ENCODE peak calls at places on chromosomes 6 and 20, in six cellular contexts. V is neural progenitor cell, N is PC-3, E is GM23338, L is GM23248, C is PC-9. X is an unnamed sample.

GRCh38 chr6:41671376-41671775 is 33.1 kb downstream of the MDFI start:
- DNase-seq in V (no peak), N (no peak), E (no peak), L (no peak), C (no peak), X (no peak)

GRCh38 chr6:44494011-44494501 is 106.5 kb downstream of the CDC5L start:
- DNase-seq in V (no peak), N (peak; percentile 95), E (no peak), L (peak; percentile 91), C (peak; percentile 74), X (no peak)

GRCh38 chr20:9427430-9427829 is 87.0 kb upstream of the LAMP5 start:
- DNase-seq in V (no peak), N (no peak), E (no peak), L (no peak), C (no peak), X (no peak)

GRCh38 chr6:75317503-75318206 is 33.1 kb upstream of the TMEM30A start:
- DNase-seq in V (no peak), N (no peak), E (peak; percentile 54), L (peak; percentile 60), C (no peak), X (no peak)

GRCh38 chr6:40349092-40349491 is 238.1 kb downstream of the LRFN2 start:
- DNase-seq in V (no peak), N (no peak), E (no peak), L (no peak), C (no peak), X (no peak)

GRCh38 chr6:44126320-44127149 is 717 bp downstream of the MRPL14 start:
- DNase-seq in V (peak; percentile 85), N (peak; percentile 59), E (peak; percentile 81), L (peak; percentile 86), C (peak; percentile 46), X (peak; percentile 63)

GRCh38 chr6:14734416-14735340 is 511.2 kb upstream of the JARID2 start:
- DNase-seq in V (no peak), N (peak; percentile 98), E (no peak), L (peak; percentile 92), C (no peak), X (no peak)

GRCh38 chr6:155201461-155202226 is 62.2 kb upstream of the CLDN20 start:
- DNase-seq in V (no peak), N (peak; percentile 88), E (no peak), L (peak; percentile 62), C (peak; percentile 97), X (no peak)

GRCh38 chr6:30097902-30098606 is 14.8 kb downstream of the TRIM31 start:
- DNase-seq in V (no peak), N (no peak), E (no peak), L (no peak), C (peak; percentile 79), X (no peak)

GRCh38 chr6:81725127-81725526 is 27.4 kb downstream of the TENT5A start:
- DNase-seq in V (no peak), N (no peak), E (no peak), L (no peak), C (no peak), X (no peak)

GRCh38 chr20:49405696-49406095 is 76.8 kb downstream of the KCNB1 start:
- DNase-seq in V (no peak), N (no peak), E (no peak), L (no peak), C (no peak), X (no peak)

GRCh38 chr6:90584636-90585255 is 2.1 kb downstream of the MAP3K7 start:
- DNase-seq in V (no peak), N (no peak), E (no peak), L (peak; percentile 62), C (no peak), X (no peak)

DNA sequence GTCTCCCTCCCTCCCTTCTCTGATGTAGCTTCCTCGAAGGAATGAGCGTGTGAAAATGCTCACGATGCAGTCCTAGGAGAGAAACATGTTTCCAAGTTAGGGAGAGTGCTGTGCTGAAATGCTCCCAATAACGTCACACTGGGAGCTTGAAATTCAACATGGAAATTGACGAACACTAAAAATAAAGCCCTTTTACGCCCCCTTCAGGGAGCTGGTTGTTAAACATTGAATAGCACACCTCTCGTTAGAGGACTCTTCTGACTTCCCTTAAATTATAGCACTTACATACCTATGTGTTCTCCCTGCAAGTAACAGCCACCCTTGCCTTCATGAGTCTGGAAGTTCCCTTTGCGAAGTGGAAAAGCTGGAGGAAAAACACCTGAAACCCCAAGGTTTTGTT is 88.6 kb downstream of the BFSP1 start:
- DNase-seq in V (peak; percentile 63), N (peak; percentile 32), E (peak; percentile 86), L (no peak), C (no peak), X (no peak)
- H3F3A ChIP-seq in V (no peaks in the 10 kb centered on the region), N (no peaks in the 10 kb centered on the region), E (no peaks in the 10 kb centered on the region), L (no peaks in the 10 kb centered on the region), C (no peaks in the 10 kb centered on the region), X (no peaks in the 10 kb centered on the region)

GRCh38 chr20:56626367-56627121 is 2.6 kb upstream of the TFAP2C start:
- DNase-seq in V (peak; percentile 89), N (no peak), E (peak; percentile 92), L (peak; percentile 52), C (peak; percentile 86), X (no peak)
- TF ChIP-seq EZH2 in V (peak; percentile 75), N (no peak), E (peak; percentile 70), L (no peak), C (no peak), X (no peak)

GRCh38 chr20:63312690-63313348 is 19.8 kb downstream of the COL20A1 start:
- DNase-seq in V (no peak), N (no peak), E (no peak), L (peak; percentile 24), C (no peak), X (no peak)
- H3K27ac ChIP-seq in V (no peak overlapping the region), N (no peak overlapping the region), E (no peak overlapping the region), L (no peak overlapping the region), C (no peak overlapping the region), X (no peak overlapping the region)

GRCh38 chr6:27812078-27812804 is 100.0 kb downstream of the OR2B2 start:
- DNase-seq in V (no peak), N (peak; percentile 38), E (no peak), L (no peak), C (no peak), X (peak; percentile 6)
- H3F3A ChIP-seq in V (peaks cover 82% of the 10 kb centered on the region), N (peaks cover 44% of the 10 kb centered on the region), E (peaks cover 5% of the 10 kb centered on the region), L (peaks cover 42% of the 10 kb centered on the region), C (peaks cover 31% of the 10 kb centered on the region), X (peaks cover 81% of the 10 kb centered on the region)

GRCh38 chr6:6001443-6001842 is 5.3 kb downstream of the NRN1 start:
- DNase-seq in V (no peak), N (no peak), E (peak; percentile 28), L (peak; percentile 20), C (no peak), X (no peak)

GRCh38 chr6:6003334-6004146 is 3.2 kb downstream of the NRN1 start:
- DNase-seq in V (peak; percentile 85), N (no peak), E (peak; percentile 76), L (peak; percentile 77), C (no peak), X (peak; percentile 63)

GRCh38 chr6:6002809-6003333 is 3.9 kb downstream of the NRN1 start:
- DNase-seq in V (peak; percentile 34), N (no peak), E (no peak), L (no peak), C (no peak), X (no peak)

GRCh38 chr6:6004147-6004995 is 2.4 kb downstream of the NRN1 start:
- DNase-seq in V (peak; percentile 67), N (no peak), E (peak; percentile 54), L (peak; percentile 61), C (no peak), X (no peak)

GRCh38 chr6:6002005-6002808 is 4.5 kb downstream of the NRN1 start:
- DNase-seq in V (peak; percentile 68), N (no peak), E (peak; percentile 77), L (peak; percentile 56), C (no peak), X (no peak)
- TF ChIP-seq EZH2 in V (peak; percentile 95), N (no peak), E (peak; percentile 73), L (no peak), C (no peak), X (no peak)

DNA sequence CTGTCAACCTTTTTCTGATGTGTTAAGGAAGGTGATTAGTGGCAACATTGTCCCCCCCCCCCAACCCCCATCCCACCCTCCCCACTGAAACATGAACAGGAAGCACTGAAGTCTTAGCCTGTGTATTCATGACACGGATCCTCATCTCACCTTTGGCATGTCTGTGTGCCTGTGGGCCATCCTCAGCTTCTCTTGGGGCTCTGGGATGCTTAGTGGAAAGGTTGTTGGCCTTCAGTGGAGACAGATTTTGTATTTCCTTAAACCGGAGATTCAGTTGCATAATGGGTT is 93.6 kb downstream of the RREB1 start:
- DNase-seq in V (no peak), N (no peak), E (no peak), L (no peak), C (no peak), X (no peak)
- H3K27ac ChIP-seq in V (no peak overlapping the region), N (no peak overlapping the region), E (no peak overlapping the region), L (no peak overlapping the region), C (peak overlapping the region; percentile 92), X (peak overlapping the region; percentile 73)

DNA sequence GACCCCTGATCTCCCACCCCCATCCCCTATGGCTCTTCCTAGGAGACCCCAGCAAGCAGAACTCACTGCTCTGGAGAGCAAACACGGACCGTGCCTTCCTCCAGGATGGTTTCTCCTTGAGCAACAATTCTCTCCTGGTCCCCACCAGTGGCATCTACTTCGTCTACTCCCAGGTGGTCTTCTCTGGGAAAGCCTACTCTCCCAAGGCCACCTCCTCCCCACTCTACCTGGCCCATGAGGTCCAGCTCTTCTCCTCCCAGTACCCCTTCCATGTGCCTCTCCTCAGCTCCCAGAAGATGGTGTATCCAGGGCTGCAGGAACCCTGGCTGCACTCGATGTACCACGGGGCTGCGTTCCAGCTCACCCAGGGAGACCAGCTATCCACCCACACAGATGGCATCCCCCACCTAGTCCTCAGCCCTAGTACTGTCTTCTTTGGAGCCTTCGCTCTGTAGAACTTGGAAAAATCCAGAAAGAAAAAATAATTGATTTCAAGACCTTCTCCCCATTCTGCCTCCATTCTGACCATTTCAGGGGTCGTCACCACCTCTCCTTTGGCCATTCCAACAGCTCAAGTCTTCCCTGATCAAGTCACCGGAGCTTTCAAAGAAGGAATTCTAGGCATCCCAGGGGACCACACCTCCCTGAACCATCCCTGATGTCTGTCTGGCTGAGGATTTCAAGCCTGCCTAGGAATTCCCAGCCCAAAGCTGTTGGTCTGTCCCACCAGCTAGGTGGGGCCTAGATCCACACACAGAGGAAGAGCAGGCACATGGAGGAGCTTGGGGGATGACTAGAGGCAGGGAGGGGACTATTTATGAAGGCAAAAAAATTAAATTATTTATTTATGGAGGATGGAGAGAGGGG is 1.4 kb downstream of the LTA start:
- DNase-seq in V (no peak), N (no peak), E (no peak), L (no peak), C (no peak), X (no peak)
- H3F3A ChIP-seq in V (no peaks in the 10 kb centered on the region), N (no peaks in the 10 kb centered on the region), E (no peaks in the 10 kb centered on the region), L (no peaks in the 10 kb centered on the region), C (peaks cover 5% of the 10 kb centered on the region), X (peaks cover 8% of the 10 kb centered on the region)

GRCh38 chr6:164216368-164216767 is 801.9 kb downstream of the QKI start:
- DNase-seq in V (no peak), N (no peak), E (no peak), L (no peak), C (no peak), X (no peak)

GRCh38 chr6:164214066-164214465 is 799.5 kb downstream of the QKI start:
- DNase-seq in V (no peak), N (no peak), E (no peak), L (no peak), C (no peak), X (no peak)

DNA sequence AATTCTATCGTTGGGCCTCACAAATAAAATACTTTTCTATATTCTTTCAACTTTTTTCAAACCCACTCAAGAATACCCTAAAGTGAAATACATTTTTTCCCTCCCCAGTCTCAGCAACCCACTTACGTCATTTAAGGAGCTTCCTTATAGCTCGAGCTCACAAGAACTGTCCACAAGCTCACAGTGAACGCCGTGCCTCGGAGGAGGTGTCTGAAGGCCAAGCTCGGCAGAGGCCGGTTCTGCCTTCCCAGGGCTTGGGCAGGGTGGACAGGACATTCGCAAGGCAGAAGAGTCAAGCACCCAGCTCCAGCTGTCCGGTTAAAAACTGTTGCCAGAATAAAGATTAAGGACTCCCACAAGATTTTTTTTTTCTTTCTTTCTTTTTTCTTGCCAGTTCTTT is 802.3 kb downstream of the QKI start:
- DNase-seq in V (no peak), N (no peak), E (no peak), L (no peak), C (no peak), X (no peak)
- TF ChIP-seq EZH2 in V (no peak), N (no peak), E (no peak), L (no peak), C (no peak), X (no peak)